ENCODE peak calls at places on chromosomes 12 and 14, in six cellular contexts. G, A, M, O, P and Z are unnamed samples.

GRCh38 chr12:6158263-6158662 is 33.8 kb upstream of the VWF start:
- DNase-seq in G (no peak), A (no peak), M (no peak), O (no peak), P (no peak), Z (no peak)

GRCh38 chr14:104252256-104253215 is 114.1 kb downstream of the KIF26A start:
- DNase-seq in G (no peak), A (no peak), M (no peak), O (no peak), P (no peak), Z (no peak)

GRCh38 chr14:77988096-77988870 is 181.9 kb upstream of the NRXN3 start:
- DNase-seq in G (no peak), A (peak; percentile 13), M (no peak), O (no peak), P (no peak), Z (no peak)

GRCh38 chr12:92759634-92760268 is 57.0 kb downstream of the PLEKHG7 start:
- DNase-seq in G (no peak), A (peak; percentile 71), M (no peak), O (no peak), P (no peak), Z (peak; percentile 60)

GRCh38 chr12:54588110-54588831 is at the start of gene PPP1R1A:
- DNase-seq in G (no peak), A (no peak), M (no peak), O (no peak), P (no peak), Z (no peak)

GRCh38 chr14:35351497-35351896 is 53.1 kb downstream of the NFKBIA start:
- DNase-seq in G (no peak), A (no peak), M (no peak), O (no peak), P (no peak), Z (no peak)

GRCh38 chr14:24194186-24194872 is 912 bp downstream of the TM9SF1 start:
- DNase-seq in G (no peak), A (no peak), M (no peak), O (peak; percentile 18), P (no peak), Z (no peak)

GRCh38 chr14:101071493-101071891 is 168.0 kb upstream of the RTL1 start:
- DNase-seq in G (no peak), A (no peak), M (no peak), O (peak; percentile 83), P (no peak), Z (no peak)

GRCh38 chr12:50276912-50277671 is 6.2 kb downstream of the LIMA1 start:
- DNase-seq in G (no peak), A (no peak), M (no peak), O (no peak), P (no peak), Z (no peak)

GRCh38 chr12:56565510-56566101 is 44.0 kb downstream of the RBMS2 start:
- DNase-seq in G (peak; percentile 45), A (peak; percentile 58), M (no peak), O (no peak), P (no peak), Z (peak; percentile 89)

GRCh38 chr14:68938515-68939423 is 40.3 kb downstream of the ACTN1 start:
- DNase-seq in G (no peak), A (peak; percentile 92), M (no peak), O (no peak), P (no peak), Z (no peak)

GRCh38 chr14:52551205-52551604 is 1.1 kb downstream of the TXNDC16 start:
- DNase-seq in G (no peak), A (no peak), M (no peak), O (no peak), P (no peak), Z (no peak)

GRCh38 chr12:112584266-112584722 is 165.5 kb downstream of the PTPN11 start:
- DNase-seq in G (no peak), A (peak; percentile 92), M (no peak), O (no peak), P (no peak), Z (peak; percentile 70)

GRCh38 chr12:26648066-26648465 is 184.9 kb downstream of the ITPR2 start:
- DNase-seq in G (no peak), A (no peak), M (no peak), O (no peak), P (no peak), Z (no peak)

GRCh38 chr14:87133073-87133815 is 859.7 kb downstream of the GALC start:
- DNase-seq in G (no peak), A (peak; percentile 68), M (no peak), O (no peak), P (no peak), Z (peak; percentile 29)

GRCh38 chr12:124007810-124008570 is 35.0 kb downstream of the ZNF664 start:
- DNase-seq in G (no peak), A (no peak), M (no peak), O (no peak), P (no peak), Z (no peak)

GRCh38 chr12:95790025-95790911 is at the start of gene NTN4:
- DNase-seq in G (peak; percentile 42), A (peak; percentile 46), M (peak; percentile 29), O (no peak), P (no peak), Z (peak; percentile 47)

GRCh38 chr12:82555699-82556098 is 131.0 kb upstream of the TMTC2 start:
- DNase-seq in G (no peak), A (no peak), M (no peak), O (no peak), P (no peak), Z (no peak)

GRCh38 chr14:45057881-45058364 is 26.0 kb upstream of the PRPF39 start:
- DNase-seq in G (no peak), A (no peak), M (no peak), O (no peak), P (no peak), Z (no peak)